ENCODE peak calls at places on chromosomes 1 and 21, in ten cellular contexts. N, P, L, R, Z, Q, A, I, U and Y are unnamed samples.

GRCh38 chr1:27557596-27558340 is 46.2 kb downstream of the AHDC1 start:
- DNase-seq in N (peak), P (no peak), L (no peak), R (peak), Z (peak), Q (no peak), A (peak), I (no peak), U (no peak), Y (no peak)

GRCh38 chr21:42291003-42291750 is 24.0 kb downstream of the TFF3 start:
- DNase-seq in N (no peak), P (no peak), L (no peak), R (no peak), Z (no peak), Q (no peak), A (no peak), I (no peak), U (no peak), Y (no peak)

GRCh38 chr1:30977511-30977910 is 69.0 kb upstream of the SDC3 start:
- DNase-seq in N (no peak), P (no peak), L (no peak), R (no peak), Z (no peak), Q (no peak), A (no peak), I (no peak), U (no peak), Y (no peak)

GRCh38 chr1:157360021-157360390 is 192.3 kb downstream of the FCRL5 start:
- DNase-seq in N (no peak), P (no peak), L (no peak), R (no peak), Z (no peak), Q (no peak), A (no peak), I (no peak), U (no peak), Y (no peak)

GRCh38 chr1:244186372-244186771 is 135.3 kb downstream of the ZBTB18 start:
- DNase-seq in N (no peak), P (peak), L (no peak), R (no peak), Z (no peak), Q (no peak), A (no peak), I (no peak), U (no peak), Y (no peak)

GRCh38 chr1:6035265-6035664 is 10.4 kb upstream of the KCNAB2 start:
- DNase-seq in N (no peak), P (no peak), L (no peak), R (no peak), Z (no peak), Q (no peak), A (no peak), I (no peak), U (no peak), Y (no peak)

GRCh38 chr1:96927125-96927524 is 205.5 kb downstream of the PTBP2 start:
- DNase-seq in N (no peak), P (no peak), L (no peak), R (no peak), Z (no peak), Q (no peak), A (no peak), I (no peak), U (no peak), Y (no peak)

GRCh38 chr1:64536217-64536835 is 66.4 kb downstream of the CACHD1 start:
- DNase-seq in N (no peak), P (no peak), L (no peak), R (no peak), Z (no peak), Q (no peak), A (no peak), I (no peak), U (no peak), Y (no peak)

DNA sequence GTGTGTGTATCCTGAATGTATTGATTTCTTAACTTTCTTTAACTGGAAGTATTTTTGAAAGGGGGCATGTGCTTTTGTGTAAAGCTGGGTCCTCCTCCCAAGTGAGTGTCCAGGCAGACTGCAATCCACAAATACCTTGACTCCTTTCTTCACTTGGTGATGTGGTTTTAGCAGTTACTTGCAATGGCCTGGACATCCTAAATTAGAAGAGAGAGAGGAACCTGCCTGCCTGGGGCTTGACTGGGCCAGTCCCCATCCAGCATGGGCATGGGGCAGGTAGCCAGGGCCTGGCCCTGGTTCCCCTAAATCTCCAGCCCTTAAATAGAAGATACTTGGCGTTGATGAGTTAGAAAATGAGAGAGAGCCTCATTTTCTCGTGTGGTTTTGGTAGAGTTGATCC is 159.7 kb downstream of the PGBD5 start:
- DNase-seq in N (no peak), P (no peak), L (no peak), R (no peak), Z (no peak), Q (no peak), A (no peak), I (no peak), U (no peak), Y (no peak)
- H3K27ac ChIP-seq in N (no peak), P (no peak), L (no peak), R (no peak), Z (no peak), Q (no peak), A (peak), I (no peak), U (no peak), Y (no peak)

GRCh38 chr1:18976096-18976495 is 19.6 kb upstream of the IFFO2 start:
- DNase-seq in N (peak), P (no peak), L (no peak), R (no peak), Z (no peak), Q (no peak), A (no peak), I (no peak), U (no peak), Y (no peak)

GRCh38 chr1:18978706-18979105 is 22.2 kb upstream of the IFFO2 start:
- DNase-seq in N (peak), P (peak), L (no peak), R (no peak), Z (no peak), Q (no peak), A (no peak), I (no peak), U (no peak), Y (no peak)

GRCh38 chr1:18977428-18977827 is 21.0 kb upstream of the IFFO2 start:
- DNase-seq in N (peak), P (no peak), L (no peak), R (no peak), Z (no peak), Q (no peak), A (no peak), I (no peak), U (no peak), Y (no peak)

DNA sequence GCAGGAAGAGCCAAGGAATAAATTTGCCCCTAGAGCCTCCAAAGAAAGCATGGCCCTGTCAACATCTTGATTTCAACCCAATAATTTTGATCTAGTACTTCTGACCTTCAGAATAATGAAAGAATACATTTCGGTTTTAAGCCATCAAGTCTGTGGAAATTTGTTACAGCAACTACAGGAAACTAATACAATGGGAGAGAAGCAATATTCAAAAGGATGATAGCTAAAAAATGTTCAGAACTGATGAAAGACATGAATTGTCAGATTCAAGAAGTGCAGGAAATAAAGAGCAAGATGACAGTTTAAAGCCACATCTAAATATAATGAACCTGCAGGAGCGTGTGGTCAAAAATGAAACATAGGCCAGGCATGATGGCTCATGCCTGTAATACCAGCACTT is 24.8 kb upstream of the IFFO2 start:
- DNase-seq in N (no peak), P (no peak), L (no peak), R (no peak), Z (no peak), Q (no peak), A (no peak), I (no peak), U (no peak), Y (no peak)
- TF ChIP-seq POLR2AphosphoS5 in N (no peak), P (no peak), L (no peak), R (no peak), Z (no peak), Q (no peak), A (no peak), I (no peak), U (no peak), Y (no peak)

GRCh38 chr1:23978825-23979224 is 1.3 kb downstream of the SRSF10 start:
- DNase-seq in N (no peak), P (no peak), L (no peak), R (no peak), Z (no peak), Q (no peak), A (no peak), I (no peak), U (no peak), Y (no peak)

GRCh38 chr1:23979387-23980005 is 631 bp downstream of the SRSF10 start:
- DNase-seq in N (no peak), P (no peak), L (no peak), R (no peak), Z (peak), Q (no peak), A (no peak), I (no peak), U (no peak), Y (no peak)

GRCh38 chr1:23977187-23977853 is 2.8 kb downstream of the SRSF10 start:
- DNase-seq in N (no peak), P (no peak), L (no peak), R (no peak), Z (no peak), Q (no peak), A (no peak), I (no peak), U (no peak), Y (no peak)

GRCh38 chr1:23980006-23980724 is at the start of gene SRSF10:
- DNase-seq in N (peak), P (peak), L (peak), R (peak), Z (peak), Q (peak), A (peak), I (peak), U (peak), Y (peak)

DNA sequence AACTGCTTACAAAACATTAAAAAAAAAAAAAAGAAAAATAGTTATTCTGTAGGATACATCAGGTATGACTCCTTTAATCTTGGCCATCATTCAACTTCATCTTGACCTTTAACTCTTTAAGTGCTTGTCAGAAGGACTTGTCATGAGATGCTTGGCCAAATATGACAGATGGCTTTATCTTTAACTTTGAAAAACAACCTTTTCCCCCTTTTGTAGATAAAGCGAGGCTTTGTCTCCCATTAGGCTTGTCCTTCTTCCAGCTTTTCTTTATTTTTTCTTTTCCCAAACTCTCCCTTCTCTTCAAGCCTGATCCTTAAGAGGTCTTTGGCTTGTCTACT is 2.3 kb downstream of the SRSF10 start:
- DNase-seq in N (no peak), P (no peak), L (no peak), R (no peak), Z (no peak), Q (no peak), A (no peak), I (no peak), U (no peak), Y (no peak)
- H3K27ac ChIP-seq in N (peak), P (no peak), L (no peak), R (no peak), Z (no peak), Q (peak), A (no peak), I (peak), U (peak), Y (peak)

GRCh38 chr1:200916152-200916551 is 21.5 kb downstream of the INAVA start:
- DNase-seq in N (peak), P (no peak), L (no peak), R (no peak), Z (peak), Q (no peak), A (no peak), I (no peak), U (no peak), Y (no peak)
- TF ChIP-seq POLR2AphosphoS5 in N (no peak), P (no peak), L (no peak), R (no peak), Z (peak), Q (no peak), A (no peak), I (no peak), U (no peak), Y (no peak)

GRCh38 chr1:23484253-23485001 is 448 bp upstream of the ASAP3 start:
- DNase-seq in N (peak), P (no peak), L (peak), R (peak), Z (peak), Q (peak), A (peak), I (peak), U (peak), Y (peak)
- H3K27ac ChIP-seq in N (peak), P (peak), L (peak), R (peak), Z (peak), Q (no peak), A (peak), I (peak), U (peak), Y (no peak)

DNA sequence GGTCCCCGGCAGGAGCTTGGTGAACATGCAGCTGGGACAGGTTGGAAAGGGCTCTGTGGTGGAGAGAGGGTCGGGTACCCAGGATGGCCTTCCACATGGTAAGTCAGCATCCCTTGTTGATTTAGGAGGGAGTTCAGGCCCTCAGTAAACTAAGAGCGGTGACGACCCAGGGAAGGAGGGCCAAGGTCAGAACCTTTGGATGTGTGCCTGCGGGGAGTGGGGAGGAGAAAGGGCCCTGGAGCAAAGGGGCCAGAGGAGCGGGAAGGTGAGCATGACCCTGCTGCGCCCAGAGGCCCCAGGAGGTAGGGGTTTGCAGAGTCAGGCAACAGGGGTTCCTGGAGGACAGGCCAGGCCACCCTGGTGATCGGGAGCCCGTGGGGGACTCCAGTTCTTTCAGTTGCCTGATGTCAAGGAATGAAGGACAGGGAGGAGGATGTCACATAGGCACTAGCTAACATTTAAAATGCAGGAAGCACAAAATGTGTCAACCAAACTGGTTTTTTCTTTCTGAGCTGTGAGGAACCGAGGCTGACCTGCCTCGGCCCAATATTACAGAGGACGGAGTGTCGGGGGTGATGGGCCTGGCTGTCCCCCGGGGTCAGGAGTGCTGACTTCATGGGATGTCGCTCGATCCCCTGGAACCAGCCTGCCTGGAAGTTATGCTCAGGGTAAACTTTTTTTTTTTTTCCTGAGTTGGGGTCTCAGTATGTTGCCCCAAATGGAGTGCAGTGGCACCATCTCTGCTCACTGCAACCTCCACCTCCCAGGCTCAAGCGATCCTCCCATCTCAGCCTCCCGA is 117.4 kb upstream of the SLC45A1 start:
- DNase-seq in N (peak), P (no peak), L (no peak), R (no peak), Z (no peak), Q (no peak), A (no peak), I (peak), U (no peak), Y (no peak)
- TF ChIP-seq POLR2AphosphoS5 in N (no peak), P (no peak), L (no peak), R (no peak), Z (no peak), Q (no peak), A (no peak), I (no peak), U (no peak), Y (no peak)

DNA sequence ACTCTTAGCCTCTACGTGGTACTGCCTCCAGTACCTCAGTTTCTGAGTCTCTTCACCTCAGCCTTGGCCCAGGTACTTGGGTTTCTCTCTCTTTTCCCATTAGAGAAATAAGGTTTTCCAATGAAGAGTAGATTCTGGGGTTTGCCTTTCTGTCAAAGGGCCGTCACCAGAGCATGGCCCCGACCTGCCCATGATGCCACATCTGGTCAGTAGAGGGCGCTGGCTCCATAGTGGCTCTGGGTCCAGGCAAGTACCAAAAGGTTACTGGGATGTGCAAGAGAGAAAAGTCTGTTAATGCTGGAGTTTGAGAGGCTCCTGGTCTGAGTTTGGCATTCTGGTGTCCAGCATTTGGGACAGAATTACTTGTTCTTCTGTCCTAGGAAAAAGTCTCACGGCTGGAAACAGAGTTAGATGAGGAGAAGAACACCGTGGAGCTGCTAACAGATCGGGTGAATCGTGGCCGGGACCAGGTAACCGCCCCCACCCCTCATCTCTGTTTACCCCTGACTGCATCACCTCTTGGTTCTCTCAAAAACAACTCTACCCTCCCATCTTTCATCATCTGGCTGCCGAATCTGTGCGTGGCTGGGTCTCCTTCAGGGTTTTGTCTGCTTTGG is 5.3 kb upstream of the TUFT1 start:
- DNase-seq in N (peak), P (no peak), L (peak), R (no peak), Z (peak), Q (no peak), A (peak), I (peak), U (peak), Y (no peak)
- H3K27ac ChIP-seq in N (no peak), P (no peak), L (no peak), R (no peak), Z (no peak), Q (no peak), A (no peak), I (no peak), U (peak), Y (no peak)

GRCh38 chr1:59997479-59997878 is 70.9 kb upstream of the CYP2J2 start:
- DNase-seq in N (no peak), P (no peak), L (no peak), R (no peak), Z (peak), Q (no peak), A (no peak), I (no peak), U (no peak), Y (no peak)

GRCh38 chr1:59999006-59999405 is 72.4 kb upstream of the CYP2J2 start:
- DNase-seq in N (no peak), P (no peak), L (no peak), R (no peak), Z (peak), Q (no peak), A (no peak), I (no peak), U (no peak), Y (no peak)

GRCh38 chr1:59992040-59992820 is 65.7 kb upstream of the CYP2J2 start:
- DNase-seq in N (no peak), P (no peak), L (no peak), R (no peak), Z (no peak), Q (no peak), A (no peak), I (no peak), U (no peak), Y (no peak)

GRCh38 chr1:59990470-59990869 is 63.9 kb upstream of the CYP2J2 start:
- DNase-seq in N (no peak), P (no peak), L (no peak), R (no peak), Z (no peak), Q (no peak), A (no peak), I (no peak), U (no peak), Y (no peak)

DNA sequence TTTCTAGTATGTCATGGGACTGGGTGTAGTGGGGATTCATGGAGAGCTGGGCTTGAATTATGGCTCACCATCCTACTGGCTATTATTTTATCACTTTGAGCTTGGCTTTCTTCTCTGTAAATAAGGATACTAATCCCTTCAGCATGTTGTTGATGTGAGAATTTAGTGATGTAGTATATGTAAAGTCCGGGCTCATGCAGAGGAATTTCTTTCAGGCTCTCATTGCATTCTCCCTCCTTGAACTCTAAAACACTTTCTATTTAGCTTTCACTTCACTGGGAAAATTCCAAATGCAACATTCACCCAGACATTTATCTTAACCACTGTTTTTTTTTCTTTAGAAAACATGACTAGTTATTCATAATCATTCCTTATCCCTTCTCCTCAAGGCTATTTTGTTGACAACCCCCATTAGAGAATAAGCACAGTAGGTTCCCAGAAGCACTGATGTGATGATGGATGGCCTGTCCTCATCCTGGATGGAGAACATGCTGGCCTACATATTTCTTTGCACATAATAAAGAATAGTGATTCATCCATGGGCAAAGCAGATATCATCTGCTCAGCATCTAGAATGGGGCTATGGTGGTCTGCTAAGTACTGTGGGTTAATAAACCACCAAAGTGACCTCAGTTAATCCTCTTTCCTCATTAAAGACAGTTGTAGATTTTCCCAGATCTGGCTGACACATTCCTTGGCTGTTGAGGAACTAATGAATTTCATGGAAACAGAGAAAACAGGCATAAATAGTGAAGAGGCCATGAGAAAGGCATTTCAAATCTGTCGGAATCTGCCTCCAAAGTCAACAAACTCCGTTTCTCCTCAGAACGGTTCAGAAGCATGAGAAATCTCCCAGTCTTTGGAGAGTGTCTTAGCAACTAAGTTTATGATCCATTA is 68.0 kb upstream of the CYP2J2 start:
- DNase-seq in N (no peak), P (no peak), L (no peak), R (no peak), Z (no peak), Q (no peak), A (no peak), I (no peak), U (no peak), Y (no peak)
- TF ChIP-seq POLR2AphosphoS5 in N (peak), P (peak), L (no peak), R (no peak), Z (no peak), Q (no peak), A (no peak), I (no peak), U (no peak), Y (no peak)

DNA sequence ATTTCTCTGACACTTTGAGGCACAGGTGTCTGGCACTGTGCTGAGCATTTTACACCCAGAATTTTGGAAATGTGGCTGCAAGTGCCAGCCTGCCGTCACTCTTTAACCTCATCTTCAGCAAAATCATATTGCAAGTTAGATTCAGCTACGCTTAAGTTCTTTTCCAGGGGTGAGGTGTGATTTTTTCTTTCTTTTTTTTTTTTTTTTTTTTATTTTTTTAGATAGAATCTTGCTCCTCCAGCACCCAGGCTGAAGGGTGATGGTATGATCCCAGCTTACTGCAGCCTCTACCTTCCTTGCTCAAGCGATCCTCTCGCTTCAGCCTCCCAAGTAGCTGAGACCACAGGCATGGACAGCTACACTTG is 2.5 kb upstream of the RCC2 start:
- DNase-seq in N (no peak), P (no peak), L (no peak), R (no peak), Z (no peak), Q (no peak), A (no peak), I (no peak), U (no peak), Y (no peak)
- H3K27ac ChIP-seq in N (no peak), P (no peak), L (peak), R (peak), Z (peak), Q (no peak), A (no peak), I (no peak), U (peak), Y (peak)